ENCODE peak calls at places on chromosomes 4 and X, in five cellular contexts. J, G, R, N and Z are unnamed samples.

GRCh38 chr4:109007976-109008375 is 245.1 kb upstream of the ETNPPL start:
- DNase-seq in J (no peak), G (no peak), R (no peak), N (no peak), Z (no peak)

GRCh38 chrX:68732906-68733493 is 85.5 kb downstream of the STARD8 start:
- DNase-seq in J (peak; percentile 63), G (peak; percentile 75), R (no peak), N (peak; percentile 10), Z (peak; percentile 71)

GRCh38 chr4:153538408-153539057 is 72.4 kb downstream of the TMEM131L start:
- DNase-seq in J (peak; percentile 47), G (no peak), R (no peak), N (no peak), Z (no peak)

GRCh38 chrX:129931411-129932136 is 25.6 kb downstream of the UTP14A start:
- DNase-seq in J (peak; percentile 94), G (no peak), R (peak; percentile 35), N (peak; percentile 7), Z (peak; percentile 83)

GRCh38 chrX:81354954-81355353 is 153.1 kb downstream of the SH3BGRL start:
- DNase-seq in J (no peak), G (no peak), R (no peak), N (no peak), Z (no peak)

GRCh38 chr4:98851806-98852205 is 77.1 kb downstream of the EIF4E start:
- DNase-seq in J (no peak), G (no peak), R (no peak), N (no peak), Z (no peak)

GRCh38 chr4:145404754-145405153 is 76.9 kb upstream of the SMAD1 start:
- DNase-seq in J (no peak), G (no peak), R (no peak), N (no peak), Z (no peak)

GRCh38 chr4:75142377-75142776 is 209.5 kb downstream of the PARM1 start:
- DNase-seq in J (no peak), G (no peak), R (no peak), N (no peak), Z (peak; percentile 43)

GRCh38 chrX:131704136-131704695 is 160.3 kb downstream of the OR13H1 start:
- DNase-seq in J (no peak), G (no peak), R (peak; percentile 35), N (no peak), Z (peak; percentile 37)

GRCh38 chrX:68894513-68895338 is 65.9 kb downstream of the EFNB1 start:
- DNase-seq in J (peak; percentile 62), G (no peak), R (no peak), N (no peak), Z (peak; percentile 4)

GRCh38 chrX:110044531-110045249 is 41.8 kb downstream of the TMEM164 start:
- DNase-seq in J (no peak), G (no peak), R (no peak), N (no peak), Z (no peak)

GRCh38 chrX:97074400-97074799 is 190.7 kb downstream of the RPA4 start:
- DNase-seq in J (no peak), G (no peak), R (no peak), N (no peak), Z (peak; percentile 2)

GRCh38 chr4:128517096-128517738 is 229.6 kb upstream of the PGRMC2 start:
- DNase-seq in J (no peak), G (no peak), R (no peak), N (no peak), Z (no peak)

GRCh38 chr4:78613522-78614311 is 62.1 kb downstream of the ANXA3 start:
- DNase-seq in J (no peak), G (no peak), R (no peak), N (no peak), Z (no peak)

GRCh38 chr4:181911420-181911819 is 331.8 kb upstream of the TENM3 start:
- DNase-seq in J (no peak), G (no peak), R (no peak), N (no peak), Z (no peak)

GRCh38 chrX:20265726-20266681 is 705 bp downstream of the RPS6KA3 start:
- DNase-seq in J (peak; percentile 15), G (no peak), R (no peak), N (no peak), Z (peak; percentile 48)

GRCh38 chr4:95764961-95765360 is 74.9 kb upstream of the PDHA2 start:
- DNase-seq in J (no peak), G (no peak), R (no peak), N (no peak), Z (no peak)

GRCh38 chr4:179465131-179465797 is 2023.0 kb upstream of the AGA start:
- DNase-seq in J (no peak), G (no peak), R (no peak), N (no peak), Z (peak; percentile 54)

GRCh38 chr4:92969650-92970370 is 666.0 kb downstream of the GRID2 start:
- DNase-seq in J (no peak), G (no peak), R (no peak), N (no peak), Z (peak; percentile 88)

GRCh38 chrX:47743504-47743903 is 84.5 kb upstream of the UXT start:
- DNase-seq in J (no peak), G (no peak), R (no peak), N (no peak), Z (no peak)